ENCODE peak calls at places on chromosomes 13 and 19, in four cellular contexts. S is stomach; U is CD4-positive, alpha-beta memory T cell; I is aorta. H is an unnamed sample. For H3K9me3 and H3K4me1, the result is how much of the 10 kb centered on the place peaks cover.

GRCh38 chr19:50725932-50726230 is 2.7 kb downstream of the CLEC11A start:
- DNase-seq in I (no peak), S (no peak), U (no peak), H (no peak)

GRCh38 chr19:38975861-38976271 is 324 bp upstream of the FBXO17 start:
- DNase-seq in S (no peak), I (peak), U (no peak), H (no peak)

GRCh38 chr13:23558675-23559536 is 11.3 kb upstream of the TNFRSF19 start:
- DNase-seq in S (peak), I (peak), U (no peak), H (peak)

GRCh38 chr13:52348081-52348480 is 57.9 kb downstream of the THSD1 start:
- DNase-seq in S (no peak), U (no peak), I (no peak), H (no peak)

GRCh38 chr19:31693870-31694269 is 344.6 kb upstream of the TSHZ3 start:
- DNase-seq in I (no peak), S (no peak), U (no peak), H (no peak)

GRCh38 chr19:7655581-7655980 is 13.3 kb upstream of the RETN start:
- DNase-seq in U (no peak), S (no peak), I (no peak), H (no peak)

GRCh38 chr13:92806215-92806614 is 420.4 kb upstream of the GPC6 start:
- DNase-seq in I (no peak), U (no peak), S (no peak), H (no peak)

GRCh38 chr13:113864303-113864890 is 521 bp upstream of the GAS6 start:
- DNase-seq in I (no peak), S (no peak), U (no peak), H (no peak)

GRCh38 chr19:36685835-36686234 is 1.6 kb upstream of the ZNF567 start:
- DNase-seq in U (no peak), S (no peak), I (no peak), H (no peak)

GRCh38 chr19:36686365-36687213 is 823 bp upstream of the ZNF567 start:
- DNase-seq in S (no peak), I (no peak), U (no peak), H (peak)

GRCh38 chr19:36688058-36688457 is 646 bp downstream of the ZNF567 start:
- DNase-seq in S (no peak), I (no peak), U (no peak), H (no peak)

GRCh38 chr19:36687214-36688056 is at the start of gene ZNF567:
- DNase-seq in I (peak), U (peak), S (peak), H (peak)
- H3K4me3 ChIP-seq in I (peak), U (peak), S (peak), H (peak)

DNA sequence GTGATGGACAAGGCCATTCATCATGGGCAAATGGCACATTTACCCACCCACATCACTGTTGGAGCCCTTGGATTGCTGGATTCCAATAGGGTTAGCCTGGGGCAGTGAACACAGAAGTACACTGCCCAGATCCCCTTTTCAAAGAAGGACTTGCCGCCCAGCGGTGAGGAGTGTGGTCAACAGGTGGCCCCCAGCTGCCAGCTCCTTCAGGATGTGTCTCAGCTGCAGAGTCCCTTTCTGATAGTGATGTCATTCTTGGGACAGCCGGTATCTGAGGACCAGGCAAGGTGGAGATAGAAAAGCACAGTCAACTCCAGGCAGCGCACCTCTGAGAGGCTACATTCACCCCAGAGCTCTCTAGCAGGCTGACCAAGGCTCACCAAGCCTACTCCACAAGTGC is 16.9 kb downstream of the ERICH6B start:
- DNase-seq in U (no peak), S (no peak), I (no peak), H (no peak)
- H3K9me3 ChIP-seq in U (under half), S (under half), I (under half), H (under half)

DNA sequence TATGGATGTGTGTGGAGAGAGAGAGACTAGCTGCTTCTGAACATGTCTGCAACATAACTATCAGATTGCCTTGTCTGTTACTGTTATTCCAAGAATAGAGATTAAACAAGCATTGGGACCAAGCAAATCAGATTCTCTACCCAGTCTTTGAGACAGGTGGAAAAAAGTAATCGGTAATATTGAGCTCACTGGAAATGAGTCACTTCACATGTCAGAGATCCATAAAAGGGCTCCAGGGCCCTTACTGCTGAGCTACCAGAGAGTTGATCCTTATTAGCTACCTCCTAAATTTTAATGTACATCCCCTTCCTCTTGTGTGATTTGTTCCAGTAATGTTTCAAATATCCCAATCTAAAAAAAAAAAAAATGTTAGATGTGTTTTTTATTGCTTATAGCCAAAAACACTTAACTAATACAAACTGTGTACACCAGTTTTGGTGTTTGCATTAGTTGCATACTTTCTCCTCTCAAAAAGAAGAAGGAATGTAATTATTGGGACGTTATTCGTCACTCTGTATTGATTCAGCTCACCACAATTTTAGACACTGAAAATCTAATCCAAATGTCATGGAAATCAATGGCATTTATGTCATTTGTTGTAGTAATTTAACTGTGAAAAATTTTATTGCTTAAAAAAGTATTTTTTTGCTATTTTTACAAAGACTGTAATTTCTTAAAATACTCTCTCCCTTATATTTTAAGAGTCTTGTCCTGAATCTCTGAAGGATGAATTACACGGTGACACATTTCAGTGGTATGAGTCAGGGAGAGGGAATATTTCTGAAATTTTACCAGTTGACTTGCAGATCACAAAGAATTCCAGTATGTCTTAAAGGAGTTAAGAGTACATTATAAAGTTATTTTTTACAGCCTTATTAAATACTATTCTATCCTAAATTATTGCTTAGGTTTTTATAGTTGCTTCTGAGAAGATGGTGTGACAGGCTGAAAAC is 2117.7 kb downstream of the PCDH9 start:
- DNase-seq in S (no peak), U (no peak), I (no peak), H (no peak)
- H3K4me1 ChIP-seq in S (under half), U (under half), I (under half), H (under half)

DNA sequence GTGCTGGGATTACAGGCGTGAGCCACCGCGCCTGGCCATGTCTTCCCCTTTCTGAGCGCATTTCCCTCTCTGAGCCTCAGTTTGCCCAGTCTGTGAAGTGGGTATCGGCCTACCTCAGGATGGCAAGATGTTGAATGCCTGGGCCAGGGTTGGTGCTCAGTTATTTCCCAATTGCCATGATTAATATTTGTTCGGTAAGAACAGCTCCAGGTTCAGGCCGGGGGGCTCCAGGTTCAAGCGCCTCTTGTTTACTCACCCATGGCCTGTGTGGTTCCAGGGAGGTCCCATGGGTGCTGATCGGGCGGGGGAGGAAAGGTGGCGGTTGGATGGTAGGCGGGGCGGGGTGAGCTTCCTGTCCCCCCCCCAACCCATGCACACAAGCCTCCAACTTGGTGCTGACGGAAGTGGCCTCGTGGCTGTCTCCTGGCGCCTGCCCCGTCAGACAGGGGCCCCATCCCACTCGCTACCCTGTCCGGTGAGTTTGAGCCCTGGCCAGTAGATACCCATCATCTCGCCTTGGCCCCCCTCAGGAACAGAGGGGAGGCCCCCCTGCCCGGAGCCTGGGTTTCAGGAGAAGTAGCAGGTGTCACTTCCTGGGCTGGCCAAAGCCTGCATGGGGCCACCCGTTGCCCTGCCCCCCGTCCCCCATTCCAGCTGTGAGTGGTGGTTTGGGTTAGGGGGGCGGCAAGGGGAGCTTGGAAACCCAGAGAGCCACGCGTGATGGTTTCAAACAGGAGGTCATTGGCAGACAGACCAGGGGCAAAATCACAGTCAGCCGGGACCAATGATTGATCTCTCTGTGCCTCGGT is at the start of gene FCHO1:
- DNase-seq in I (peak), S (peak), U (peak), H (peak)
- H3K4me3 ChIP-seq in I (no peak), S (peak), U (peak), H (peak)

DNA sequence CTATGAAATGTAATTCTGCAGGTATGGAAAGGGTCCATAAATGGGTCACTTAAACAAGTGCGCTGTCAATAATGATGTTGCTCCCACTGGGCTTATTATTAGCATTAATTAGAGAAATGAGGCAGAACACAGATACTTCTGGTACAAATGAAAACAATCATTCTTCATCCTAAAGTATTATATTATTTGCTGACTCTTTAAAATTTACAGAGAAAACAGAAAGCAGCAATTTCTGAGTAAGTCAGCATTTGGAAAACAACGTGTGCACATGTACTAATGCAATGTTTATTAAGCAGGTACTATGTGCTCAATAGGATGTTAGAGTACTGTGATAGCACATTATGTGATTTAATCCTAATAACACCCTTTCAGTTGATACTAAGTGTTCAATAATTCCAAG is 2.4 kb upstream of the ZNF676 start:
- DNase-seq in I (no peak), S (no peak), U (no peak), H (no peak)
- H3K9me3 ChIP-seq in I (under half), S (half or more), U (under half), H (under half)

DNA sequence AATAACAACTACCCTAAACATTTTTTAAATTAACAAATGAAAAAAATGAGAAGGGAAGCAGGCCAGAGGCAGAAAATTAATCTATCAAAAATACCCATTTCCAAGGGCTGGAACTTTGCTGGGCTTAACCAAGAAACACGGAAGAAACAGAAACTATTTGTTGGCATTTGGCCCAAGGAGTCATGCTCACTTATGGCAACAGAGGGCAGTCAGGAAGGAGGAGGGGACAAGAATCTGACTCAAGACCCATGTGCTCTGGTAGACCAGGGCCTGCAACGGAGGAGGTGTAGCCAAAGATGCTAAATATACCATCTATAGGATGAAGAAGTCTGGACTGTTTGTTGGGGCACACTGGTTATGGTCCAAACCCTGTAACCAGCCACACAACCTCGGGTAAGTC is 496.7 kb downstream of the COG6 start:
- DNase-seq in U (no peak), I (peak), S (no peak), H (no peak)
- H3K4me1 ChIP-seq in U (under half), I (under half), S (under half), H (under half)

DNA sequence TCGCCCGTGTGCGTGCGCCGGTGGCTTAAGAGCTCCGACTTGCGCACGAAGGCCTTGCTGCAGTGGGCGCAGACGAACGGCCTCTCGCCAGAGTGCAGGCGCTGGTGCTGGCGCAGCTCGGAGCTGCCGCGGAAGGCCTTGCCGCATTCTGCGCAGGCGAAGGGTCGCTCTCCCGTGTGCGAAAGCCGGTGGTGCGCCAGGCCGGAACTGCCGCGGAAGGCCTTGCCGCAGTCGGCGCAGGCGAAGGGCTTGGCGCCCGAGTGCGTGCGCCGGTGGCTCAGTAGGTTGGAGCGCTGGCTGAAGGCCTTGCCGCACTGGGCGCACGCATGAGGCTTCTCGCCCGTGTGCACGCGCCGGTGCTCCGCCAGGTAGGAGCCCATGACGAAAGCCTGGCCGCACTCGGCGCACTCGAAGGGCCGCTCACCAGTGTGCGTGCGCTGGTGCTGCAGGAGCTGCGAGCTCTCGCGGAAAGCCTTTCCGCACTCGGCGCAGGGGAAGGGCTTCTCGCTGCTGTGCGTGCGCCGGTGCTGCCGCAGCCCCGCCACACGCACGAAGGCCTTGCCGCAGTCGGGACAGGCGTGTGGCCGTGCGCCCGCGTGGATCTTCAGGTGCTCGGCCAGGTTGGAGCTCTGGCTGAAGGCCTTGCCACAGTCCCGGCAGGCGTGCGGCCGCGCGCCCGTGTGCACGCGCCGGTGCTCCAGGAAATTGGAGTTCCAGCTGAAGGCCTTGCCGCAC is 3.1 kb upstream of the A1BG start:
- DNase-seq in I (no peak), U (peak), S (no peak), H (peak)
- H3K4me3 ChIP-seq in I (no peak), U (peak), S (peak), H (peak)

GRCh38 chr19:12187625-12188024 is 24.7 kb downstream of the ZNF136 start:
- DNase-seq in U (no peak), S (no peak), I (no peak), H (no peak)
- H3K9me3 ChIP-seq in U (under half), S (half or more), I (under half), H (half or more)

GRCh38 chr19:19381007-19381926 is 24.2 kb upstream of the GATAD2A start:
- DNase-seq in S (peak), U (no peak), I (no peak), H (peak)

GRCh38 chr19:19382118-19382517 is 23.4 kb upstream of the GATAD2A start:
- DNase-seq in I (no peak), U (no peak), S (no peak), H (no peak)

GRCh38 chr19:19384486-19384885 is 21.0 kb upstream of the GATAD2A start:
- DNase-seq in U (no peak), S (no peak), I (no peak), H (no peak)

GRCh38 chr19:19385131-19385899 is 20.2 kb upstream of the GATAD2A start:
- DNase-seq in U (peak), I (peak), S (peak), H (peak)

DNA sequence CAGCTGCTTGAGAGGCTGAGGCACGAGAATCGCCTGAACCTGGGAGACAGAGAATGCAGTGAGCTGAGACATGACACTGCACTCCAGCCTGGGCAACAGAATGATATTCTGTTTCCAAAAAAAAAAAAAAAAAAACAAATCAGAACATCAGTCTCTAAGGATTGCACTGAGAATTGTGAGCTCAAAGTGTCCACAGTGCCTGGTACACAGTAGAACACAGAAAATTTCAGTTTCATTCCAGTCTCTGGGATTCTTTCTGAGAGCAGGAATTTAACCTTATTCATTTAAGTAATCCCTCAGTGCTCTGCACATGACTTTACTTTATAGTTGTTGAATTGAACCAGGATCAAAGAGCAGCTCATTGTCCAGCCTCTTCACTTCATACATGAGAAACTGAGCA is 25.9 kb upstream of the GATAD2A start:
- DNase-seq in U (no peak), S (no peak), I (no peak), H (no peak)
- H3K4me1 ChIP-seq in U (under half), S (under half), I (under half), H (under half)

GRCh38 chr13:112056284-112056727 is 10.6 kb upstream of the SOX1 start:
- DNase-seq in U (no peak), S (no peak), I (no peak), H (no peak)

GRCh38 chr13:112054616-112055015 is 12.3 kb upstream of the SOX1 start:
- DNase-seq in U (no peak), S (no peak), I (no peak), H (no peak)

GRCh38 chr13:112055032-112055416 is 11.9 kb upstream of the SOX1 start:
- DNase-seq in S (no peak), U (no peak), I (no peak), H (no peak)

GRCh38 chr13:112056739-112057433 is 10.1 kb upstream of the SOX1 start:
- DNase-seq in U (no peak), I (no peak), S (no peak), H (no peak)

DNA sequence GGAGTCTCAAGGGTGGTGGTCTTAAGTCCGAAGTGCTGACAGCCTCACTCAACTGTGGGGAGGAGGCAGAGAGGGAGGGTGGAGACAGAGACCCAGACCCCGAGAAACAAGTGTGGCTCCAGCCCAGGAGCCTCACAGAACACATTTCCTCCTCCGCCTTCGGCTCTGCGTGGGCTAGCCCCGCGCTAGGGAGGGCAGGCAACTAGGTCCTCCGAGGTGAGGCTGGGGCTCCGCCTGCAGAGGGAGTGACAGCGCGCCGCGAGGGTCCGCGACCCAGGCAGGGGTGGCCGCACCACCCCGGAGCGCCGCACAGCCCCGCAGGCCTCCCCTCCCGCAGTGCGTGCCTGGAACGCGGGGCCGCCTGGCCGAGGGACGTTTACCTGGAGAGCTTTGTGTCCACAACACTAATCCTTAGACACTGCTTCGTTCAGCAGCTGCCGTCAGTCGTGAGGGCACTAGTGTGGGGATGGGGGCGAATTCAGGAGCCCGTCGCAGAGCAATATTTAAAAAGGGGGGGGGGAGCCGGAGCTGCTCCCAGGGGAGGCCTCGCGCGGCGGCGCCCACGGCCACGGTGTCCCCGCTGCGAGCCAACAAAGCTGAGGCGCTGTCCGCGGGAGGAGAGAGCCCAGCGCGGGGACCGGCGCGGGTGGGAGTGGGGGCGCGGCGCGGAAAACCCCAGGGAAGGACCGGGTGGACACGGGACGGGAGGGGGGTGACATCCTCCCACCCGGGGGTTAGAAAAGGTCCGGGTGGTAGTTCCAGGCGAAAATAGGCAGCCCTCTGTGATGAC is 11.3 kb upstream of the SOX1 start:
- DNase-seq in S (no peak), U (no peak), I (no peak), H (no peak)
- H3K4me3 ChIP-seq in S (peak), U (no peak), I (no peak), H (no peak)

H was measured in lower lobe of right lung.